ENCODE peak calls at places on chromosomes 4 and X, in five cellular contexts. H is psoas muscle; Z is heart right ventricle; N is CD8-positive, alpha-beta memory T cell; L is lower lobe of right lung. M is an unnamed sample.

GRCh38 chr4:35125995-35126712 is 1118.2 kb downstream of the ARAP2 start:
- DNase-seq in Z (no peak), N (no peak), L (no peak), H (no peak), M (no peak)

GRCh38 chrX:9909254-9909653 is 57.9 kb upstream of the CLDN34 start:
- DNase-seq in Z (no peak), N (no peak), H (no peak), L (no peak), M (no peak)

GRCh38 chr4:28948501-28948900 is 1771.7 kb upstream of the PCDH7 start:
- DNase-seq in N (no peak), Z (no peak), H (no peak), L (no peak), M (no peak)

GRCh38 chr4:7124643-7125442 is 57.0 kb upstream of the GRPEL1 start:
- DNase-seq in N (no peak), H (peak; percentile 70), L (no peak), Z (no peak), M (peak; percentile 18)

GRCh38 chr4:78288327-78288726 is 231.2 kb downstream of the FRAS1 start:
- DNase-seq in N (no peak), H (no peak), L (no peak), Z (no peak), M (no peak)

GRCh38 chr4:74517996-74518395 is 73.1 kb downstream of the AREG start:
- DNase-seq in L (no peak), Z (no peak), H (no peak), N (no peak), M (no peak)

GRCh38 chr4:128244379-128244778 is 43.2 kb downstream of the PGRMC2 start:
- DNase-seq in L (no peak), H (no peak), N (no peak), Z (no peak), M (no peak)

GRCh38 chr4:146340798-146341197 is 126.5 kb downstream of the REELD1 start:
- DNase-seq in L (no peak), N (no peak), Z (no peak), H (no peak), M (peak; percentile 22)

GRCh38 chr4:59553739-59554126 is 1646.4 kb upstream of the ADGRL3 start:
- DNase-seq in Z (no peak), L (no peak), N (no peak), H (no peak), M (peak; percentile 20)

GRCh38 chr4:142348489-142349076 is 497.5 kb downstream of the INPP4B start:
- DNase-seq in N (no peak), L (no peak), H (no peak), Z (no peak), M (peak; percentile 24)

GRCh38 chr4:41323186-41323585 is 66.5 kb downstream of the UCHL1 start:
- DNase-seq in H (no peak), L (no peak), N (no peak), Z (no peak), M (no peak)

GRCh38 chr4:170388255-170388654 is 298.5 kb upstream of the AADAT start:
- DNase-seq in Z (no peak), H (no peak), N (no peak), L (no peak), M (no peak)

GRCh38 chrX:149996515-149996914 is 58.2 kb upstream of the EOLA2 start:
- DNase-seq in H (no peak), N (no peak), L (no peak), Z (no peak), M (no peak)

GRCh38 chrX:108091878-108092291 is 307 bp downstream of the ATG4A start:
- DNase-seq in N (no peak), H (peak; percentile 62), L (no peak), Z (no peak), M (no peak)

GRCh38 chrX:70096052-70096451 is 33.8 kb downstream of the OTUD6A start:
- DNase-seq in H (no peak), Z (no peak), N (no peak), L (no peak), M (no peak)

GRCh38 chr4:73704314-73705055 is 35.9 kb upstream of the CXCL8 start:
- DNase-seq in Z (no peak), N (no peak), H (peak; percentile 57), L (no peak), M (peak; percentile 65)

GRCh38 chr4:54093609-54094240 is 6.2 kb upstream of the GSX2 start:
- DNase-seq in H (no peak), Z (no peak), N (no peak), L (no peak), M (no peak)

GRCh38 chr4:10097906-10098769 is 18.5 kb downstream of the WDR1 start:
- DNase-seq in L (no peak), Z (no peak), N (no peak), H (peak; percentile 39), M (no peak)

GRCh38 chr4:82789377-82789776 is 9.2 kb downstream of the SCD5 start:
- DNase-seq in N (no peak), H (no peak), L (no peak), Z (no peak), M (no peak)

GRCh38 chrX:16839852-16840460 is 30.2 kb downstream of the RBBP7 start:
- DNase-seq in N (no peak), L (no peak), H (no peak), Z (no peak), M (no peak)

GRCh38 chr4:155705664-155706063 is 39.0 kb downstream of the GUCY1A1 start:
- DNase-seq in H (no peak), L (no peak), Z (no peak), N (no peak), M (peak; percentile 72)

GRCh38 chr4:108940086-108941033 is 177.5 kb upstream of the ETNPPL start:
- DNase-seq in L (no peak), N (no peak), H (no peak), Z (no peak), M (no peak)

GRCh38 chr4:101277661-101278060 is 69.7 kb downstream of the PPP3CA start:
- DNase-seq in N (no peak), Z (no peak), L (no peak), H (no peak), M (no peak)

GRCh38 chrX:68594769-68595168 is 52.7 kb upstream of the STARD8 start:
- DNase-seq in Z (no peak), N (no peak), L (no peak), H (no peak), M (no peak)

GRCh38 chrX:16658284-16658683 is 8.3 kb downstream of the S100G start:
- DNase-seq in L (no peak), N (no peak), Z (no peak), H (no peak), M (no peak)

GRCh38 chr4:109957227-109957626 is 44.5 kb downstream of the EGF start:
- DNase-seq in Z (no peak), L (no peak), H (no peak), N (no peak), M (no peak)

GRCh38 chrX:71017396-71017939 is 50.7 kb downstream of the SNX12 start:
- DNase-seq in N (no peak), Z (no peak), H (no peak), L (no peak), M (no peak)

GRCh38 chrX:120358687-120359086 is 3.2 kb upstream of the ATP1B4 start:
- DNase-seq in H (no peak), N (no peak), L (no peak), Z (no peak), M (no peak)

GRCh38 chr4:74316397-74316796 is 8.1 kb downstream of the EPGN start:
- DNase-seq in H (no peak), L (no peak), N (no peak), Z (no peak), M (no peak)

GRCh38 chrX:19886888-19887531 is 390 bp downstream of the SH3KBP1 start:
- DNase-seq in N (peak; percentile 16), L (peak; percentile 51), H (peak; percentile 58), Z (no peak), M (peak; percentile 33)

GRCh38 chrX:36434521-36434920 is 515.0 kb downstream of the CFAP47 start:
- DNase-seq in L (no peak), Z (no peak), N (no peak), H (no peak), M (no peak)

GRCh38 chr4:145954924-145955339 is 16.3 kb upstream of the ZNF827 start:
- DNase-seq in Z (no peak), H (no peak), L (no peak), N (no peak), M (peak; percentile 90)

GRCh38 chr4:87974856-87975462 is 555 bp upstream of the SPP1 start:
- DNase-seq in Z (no peak), N (no peak), H (no peak), L (no peak), M (no peak)

GRCh38 chr4:30553721-30554120 is 166.4 kb upstream of the PCDH7 start:
- DNase-seq in N (no peak), Z (no peak), H (no peak), L (no peak), M (no peak)

GRCh38 chr4:161827013-161827412 is 336.8 kb downstream of the FSTL5 start:
- DNase-seq in N (no peak), L (no peak), Z (no peak), H (no peak), M (no peak)
- H3K4me3 ChIP-seq in N (no peak overlapping the region), L (no peak overlapping the region), Z (no peak overlapping the region), H (no peak overlapping the region), M (no peak overlapping the region)

GRCh38 chr4:681736-682451 is 7.1 kb downstream of the SLC49A3 start:
- DNase-seq in L (peak; percentile 80), H (peak; percentile 61), N (no peak), Z (no peak), M (peak; percentile 76)
- H3K27me3 ChIP-seq in L (no peaks in the 10 kb centered on the region), H (no peaks in the 10 kb centered on the region), N (no peaks in the 10 kb centered on the region), Z (no peaks in the 10 kb centered on the region), M (no peaks in the 10 kb centered on the region)

DNA sequence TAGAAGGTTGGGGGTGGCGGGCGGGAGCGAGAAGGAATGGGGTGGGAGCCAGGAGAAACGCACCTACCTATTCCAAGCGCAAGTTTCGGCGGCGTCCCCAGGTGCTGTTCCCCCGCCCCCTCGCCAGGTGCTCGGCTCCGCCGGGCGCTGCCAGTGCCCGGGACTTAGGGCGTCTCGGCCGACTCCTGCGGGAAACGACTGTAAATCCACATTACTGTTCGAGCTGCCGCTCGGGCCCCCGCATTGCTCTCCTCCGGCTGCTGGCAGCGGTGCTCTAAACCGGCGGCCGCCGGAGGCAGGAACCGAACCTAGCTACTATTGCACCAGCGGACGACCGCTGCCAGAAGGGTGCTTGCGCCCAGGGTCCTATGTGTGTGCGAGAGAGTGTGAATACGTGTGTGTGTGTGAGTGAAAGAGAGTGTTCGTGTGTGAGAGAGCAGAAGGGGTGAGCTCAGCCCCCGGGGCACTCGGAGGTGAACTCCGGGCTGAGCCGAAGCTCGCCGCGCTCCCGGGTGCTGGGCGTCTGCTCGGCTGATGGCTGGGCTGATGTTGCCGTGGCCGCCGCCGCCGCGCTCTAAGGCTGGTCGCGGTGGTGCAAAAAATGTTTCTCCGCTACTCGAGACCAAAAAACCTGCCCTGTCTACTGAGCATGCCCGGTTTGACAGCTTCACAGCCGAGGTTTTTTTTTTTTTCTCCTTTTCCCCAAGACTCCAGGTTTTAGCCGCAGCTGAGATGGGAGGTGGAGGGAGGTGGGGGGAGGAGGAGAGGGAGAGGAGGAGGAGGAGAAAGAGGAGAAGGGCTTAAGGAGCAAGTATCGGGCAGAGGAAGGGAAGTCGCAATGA is 115.7 kb upstream of the TEX13C start:
- DNase-seq in N (no peak), H (peak; percentile 65), L (peak; percentile 41), Z (peak; percentile 17), M (no peak)
- H3K4me3 ChIP-seq in N (no peak overlapping the region), H (peak overlapping the region; percentile 49), L (peak overlapping the region; percentile 42), Z (no peak overlapping the region), M (no peak overlapping the region)

GRCh38 chrX:100411802-100412333 is 1.8 kb upstream of the PCDH19 start:
- DNase-seq in H (no peak), Z (no peak), L (no peak), N (no peak), M (no peak)
- H3K27me3 ChIP-seq in H (peaks cover 13% of the 10 kb centered on the region), Z (no peaks in the 10 kb centered on the region), L (peaks cover 43% of the 10 kb centered on the region), N (no peaks in the 10 kb centered on the region), M (peaks cover 8% of the 10 kb centered on the region)

GRCh38 chr4:55553442-55553841 is 6.7 kb upstream of the CLOCK start:
- DNase-seq in H (no peak), Z (no peak), L (no peak), N (peak; percentile 21), M (peak; percentile 63)
- H3K4me3 ChIP-seq in H (peak overlapping the region; percentile 56), Z (no peak overlapping the region), L (peak overlapping the region; percentile 37), N (peak overlapping the region; percentile 7), M (peak overlapping the region; percentile 17)

M was measured in small intestine.